ENCODE peak calls at places on chromosomes 3 and 15, in four cellular contexts. C is lower leg skin, O is NCI-H2081, Z is T-helper 1 cell. P is an unnamed sample.

GRCh38 chr3:127304121-127304744 is 16.4 kb upstream of the PRR20G start:
- DNase-seq in O (peak; percentile 99), Z (no peak), C (no peak), P (no peak)

GRCh38 chr3:10354373-10355015 is 33.6 kb upstream of the SEC13 start:
- DNase-seq in O (no peak), Z (no peak), C (no peak), P (no peak)

GRCh38 chr3:45779746-45780735 is 16.3 kb downstream of the SLC6A20 start:
- DNase-seq in Z (no peak), O (no peak), C (peak; percentile 74), P (no peak)

GRCh38 chr15:82655606-82656005 is 8.4 kb upstream of the CPEB1 start:
- DNase-seq in Z (no peak), C (no peak), O (no peak), P (no peak)

GRCh38 chr3:64865872-64866588 is 178.2 kb upstream of the ADAMTS9 start:
- DNase-seq in O (no peak), C (no peak), Z (no peak), P (no peak)

GRCh38 chr3:37671000-37671483 is 190.6 kb upstream of the CTDSPL start:
- DNase-seq in Z (no peak), O (no peak), C (no peak), P (no peak)

GRCh38 chr3:169002689-169003088 is 660.8 kb downstream of the MECOM start:
- DNase-seq in C (no peak), Z (no peak), O (peak; percentile 96), P (no peak)

GRCh38 chr15:95304116-95304873 is 1026.2 kb upstream of the NR2F2 start:
- DNase-seq in O (no peak), Z (no peak), C (no peak), P (no peak)

GRCh38 chr15:36798366-36798765 is 218.9 kb downstream of the CDIN1 start:
- DNase-seq in Z (no peak), O (no peak), C (no peak), P (no peak)

GRCh38 chr15:55587321-55588069 is 650 bp downstream of the PYGO1 start:
- DNase-seq in Z (no peak), C (no peak), O (peak; percentile 28), P (peak; percentile 4)

GRCh38 chr3:67011414-67012131 is 13.5 kb downstream of the KBTBD8 start:
- DNase-seq in C (no peak), O (no peak), Z (no peak), P (no peak)

GRCh38 chr15:77508541-77509505 is 88.1 kb downstream of the HMG20A start:
- DNase-seq in O (no peak), C (peak; percentile 84), Z (no peak), P (no peak)

GRCh38 chr3:69890691-69891090 is 108.8 kb upstream of the SAMMSON start:
- DNase-seq in Z (no peak), C (no peak), O (no peak), P (no peak)

GRCh38 chr3:75260-75659 is 121.3 kb upstream of the CHL1 start:
- DNase-seq in O (no peak), Z (no peak), C (no peak), P (no peak)

GRCh38 chr15:98712845-98713584 is 64.7 kb downstream of the IGF1R start:
- DNase-seq in C (no peak), O (no peak), Z (no peak), P (no peak)

GRCh38 chr3:18556001-18556408 is 130.9 kb upstream of the SATB1 start:
- DNase-seq in C (no peak), O (no peak), Z (no peak), P (no peak)

GRCh38 chr15:97052526-97052925 is 722.0 kb downstream of the NR2F2 start:
- DNase-seq in O (no peak), Z (no peak), C (no peak), P (no peak)

GRCh38 chr3:21463319-21463718 is 287.7 kb downstream of the ZNF385D start:
- DNase-seq in O (no peak), Z (no peak), C (no peak), P (no peak)

GRCh38 chr15:58980351-58980939 is 7.0 kb upstream of the RNF111 start:
- DNase-seq in O (peak; percentile 7), Z (no peak), C (no peak), P (no peak)

GRCh38 chr3:9912294-9912935 is 4.5 kb upstream of the IL17RC start:
- DNase-seq in Z (no peak), C (no peak), O (no peak), P (no peak)

GRCh38 chr3:70927239-70927638 is 614.8 kb upstream of the MDFIC2 start:
- DNase-seq in Z (no peak), C (no peak), O (no peak), P (no peak)

GRCh38 chr15:69185706-69186105 is 25.3 kb downstream of the GLCE start:
- DNase-seq in C (no peak), O (no peak), Z (no peak), P (no peak)

GRCh38 chr3:149539491-149539890 is 65.0 kb downstream of the TM4SF4 start:
- DNase-seq in O (no peak), C (no peak), Z (no peak), P (no peak)

GRCh38 chr3:195821403-195822130 is 9.8 kb upstream of the MUC4 start:
- DNase-seq in C (no peak), Z (no peak), O (no peak), P (no peak)

GRCh38 chr15:31160740-31161495 is 59.4 kb upstream of the TRPM1 start:
- DNase-seq in Z (no peak), O (no peak), C (peak; percentile 68), P (no peak)

GRCh38 chr3:45659661-45660566 is 29.3 kb upstream of the SACM1L start:
- DNase-seq in O (peak; percentile 53), C (peak; percentile 94), Z (peak; percentile 27), P (peak; percentile 17)

GRCh38 chr3:174232658-174233429 is 626.3 kb upstream of the NAALADL2 start:
- DNase-seq in C (no peak), O (no peak), Z (no peak), P (no peak)

GRCh38 chr3:14436954-14437281 is 34.5 kb downstream of the SLC6A6 start:
- DNase-seq in Z (no peak), C (no peak), O (no peak), P (no peak)

GRCh38 chr3:46351646-46352045 is 2.3 kb upstream of the CCR2 start:
- DNase-seq in Z (no peak), O (no peak), C (no peak), P (no peak)

GRCh38 chr15:33915571-33916407 is 52.5 kb upstream of the CHRM5 start:
- DNase-seq in C (no peak), O (peak; percentile 1), Z (no peak), P (no peak)

GRCh38 chr3:35944915-35945710 is 305.8 kb downstream of the ARPP21 start:
- DNase-seq in Z (no peak), C (no peak), O (no peak), P (no peak)

GRCh38 chr3:44104668-44105321 is 136.9 kb upstream of the TOPAZ1 start:
- DNase-seq in C (no peak), Z (no peak), O (no peak), P (no peak)

GRCh38 chr15:80710635-80711553 is 15.8 kb downstream of the ABHD17C start:
- DNase-seq in Z (no peak), C (no peak), O (no peak), P (no peak)

GRCh38 chr3:101167341-101167740 is 153.0 kb downstream of the IMPG2 start:
- DNase-seq in Z (no peak), O (no peak), C (no peak), P (no peak)

GRCh38 chr3:190585771-190586630 is 72.1 kb downstream of the IL1RAP start:
- DNase-seq in Z (no peak), C (no peak), O (no peak), P (no peak)

GRCh38 chr3:196969660-196970546 is 1.3 kb upstream of the PIGZ start:
- DNase-seq in Z (peak; percentile 53), C (peak; percentile 88), O (peak; percentile 70), P (peak; percentile 69)

GRCh38 chr3:35529337-35529736 is 110.0 kb upstream of the ARPP21 start:
- DNase-seq in Z (no peak), C (no peak), O (no peak), P (no peak)